ENCODE peak calls at places on chromosomes 11 and 22, in seven cellular contexts. One of them, this sample, is unnamed. For H3K4me1, the result is how much of the 10 kb centered on the place peaks cover.

GRCh38 chr11:121841487-121842167 is 274.4 kb downstream of the BLID start:
- DNase-seq in GM23338: peak
- DNase-seq in adrenal gland: no peak
- DNase-seq in esophagus squamous epithelium: no peak
- DNase-seq in pancreas: no peak
- DNase-seq in thoracic aorta: no peak
- DNase-seq in endothelial cell of umbilical vein: peak
- DNase-seq in this sample: no peak

GRCh38 chr11:121615506-121615905 is 162.7 kb upstream of the SORL1-AS1 start:
- DNase-seq in esophagus squamous epithelium: no peak
- DNase-seq in endothelial cell of umbilical vein: no peak
- DNase-seq in pancreas: no peak
- DNase-seq in GM23338: no peak
- DNase-seq in thoracic aorta: no peak
- DNase-seq in adrenal gland: no peak
- DNase-seq in this sample: no peak

GRCh38 chr11:7495997-7496545 is 10.8 kb downstream of the OLFML1 start:
- DNase-seq in thoracic aorta: no peak
- DNase-seq in esophagus squamous epithelium: no peak
- DNase-seq in adrenal gland: no peak
- DNase-seq in endothelial cell of umbilical vein: no peak
- DNase-seq in GM23338: no peak
- DNase-seq in pancreas: no peak
- DNase-seq in this sample: no peak

GRCh38 chr22:46484861-46485595 is 52.4 kb downstream of the CELSR1 start:
- DNase-seq in thoracic aorta: no peak
- DNase-seq in pancreas: no peak
- DNase-seq in GM23338: no peak
- DNase-seq in esophagus squamous epithelium: no peak
- DNase-seq in adrenal gland: no peak
- DNase-seq in endothelial cell of umbilical vein: no peak
- DNase-seq in this sample: no peak

GRCh38 chr11:120554771-120555432 is 43.4 kb downstream of the GRIK4 start:
- DNase-seq in pancreas: no peak
- DNase-seq in GM23338: peak
- DNase-seq in endothelial cell of umbilical vein: peak
- DNase-seq in adrenal gland: no peak
- DNase-seq in thoracic aorta: no peak
- DNase-seq in esophagus squamous epithelium: no peak
- DNase-seq in this sample: no peak

GRCh38 chr11:10358696-10359095 is 53.8 kb downstream of the ADM start:
- DNase-seq in pancreas: no peak
- DNase-seq in GM23338: no peak
- DNase-seq in thoracic aorta: no peak
- DNase-seq in adrenal gland: no peak
- DNase-seq in esophagus squamous epithelium: no peak
- DNase-seq in endothelial cell of umbilical vein: no peak
- DNase-seq in this sample: no peak

GRCh38 chr11:120839846-120840402 is 184.0 kb upstream of the TBCEL start:
- DNase-seq in pancreas: no peak
- DNase-seq in GM23338: no peak
- DNase-seq in esophagus squamous epithelium: no peak
- DNase-seq in adrenal gland: no peak
- DNase-seq in endothelial cell of umbilical vein: no peak
- DNase-seq in thoracic aorta: no peak
- DNase-seq in this sample: no peak

GRCh38 chr11:2526808-2527381 is 82.1 kb downstream of the KCNQ1 start:
- DNase-seq in GM23338: peak
- DNase-seq in esophagus squamous epithelium: no peak
- DNase-seq in pancreas: peak
- DNase-seq in thoracic aorta: no peak
- DNase-seq in endothelial cell of umbilical vein: no peak
- DNase-seq in adrenal gland: peak
- DNase-seq in this sample: no peak

GRCh38 chr11:103936059-103936458 is 100.4 kb upstream of the DDI1 start:
- DNase-seq in endothelial cell of umbilical vein: no peak
- DNase-seq in esophagus squamous epithelium: no peak
- DNase-seq in adrenal gland: no peak
- DNase-seq in pancreas: no peak
- DNase-seq in thoracic aorta: no peak
- DNase-seq in GM23338: no peak
- DNase-seq in this sample: no peak

GRCh38 chr11:64449381-64450167 is 90.6 kb downstream of the RPS6KA4 start:
- DNase-seq in pancreas: peak
- DNase-seq in esophagus squamous epithelium: no peak
- DNase-seq in thoracic aorta: no peak
- DNase-seq in endothelial cell of umbilical vein: peak
- DNase-seq in adrenal gland: peak
- DNase-seq in GM23338: peak
- DNase-seq in this sample: peak

GRCh38 chr11:45383229-45383628 is 97.1 kb upstream of the SYT13 start:
- DNase-seq in GM23338: no peak
- DNase-seq in endothelial cell of umbilical vein: no peak
- DNase-seq in esophagus squamous epithelium: no peak
- DNase-seq in adrenal gland: no peak
- DNase-seq in thoracic aorta: no peak
- DNase-seq in pancreas: no peak
- DNase-seq in this sample: no peak
- H3K4me3 ChIP-seq in GM23338: no peak
- H3K4me3 ChIP-seq in endothelial cell of umbilical vein: no peak
- H3K4me3 ChIP-seq in esophagus squamous epithelium: no peak
- H3K4me3 ChIP-seq in adrenal gland: no peak
- H3K4me3 ChIP-seq in thoracic aorta: no peak
- H3K4me3 ChIP-seq in pancreas: no peak
- H3K4me3 ChIP-seq in this sample: no peak

GRCh38 chr11:66413167-66413566 is 7.7 kb upstream of the NPAS4 start:
- DNase-seq in thoracic aorta: no peak
- DNase-seq in endothelial cell of umbilical vein: no peak
- DNase-seq in esophagus squamous epithelium: no peak
- DNase-seq in GM23338: no peak
- DNase-seq in pancreas: no peak
- DNase-seq in adrenal gland: no peak
- DNase-seq in this sample: no peak

GRCh38 chr11:66414120-66414934 is 6.5 kb upstream of the NPAS4 start:
- DNase-seq in pancreas: no peak
- DNase-seq in endothelial cell of umbilical vein: no peak
- DNase-seq in GM23338: peak
- DNase-seq in esophagus squamous epithelium: no peak
- DNase-seq in thoracic aorta: no peak
- DNase-seq in adrenal gland: no peak
- DNase-seq in this sample: no peak

GRCh38 chr11:66418168-66418985 is 2.5 kb upstream of the NPAS4 start:
- DNase-seq in pancreas: no peak
- DNase-seq in GM23338: peak
- DNase-seq in adrenal gland: peak
- DNase-seq in thoracic aorta: peak
- DNase-seq in endothelial cell of umbilical vein: peak
- DNase-seq in esophagus squamous epithelium: no peak
- DNase-seq in this sample: no peak

GRCh38 chr11:66417000-66417399 is 3.8 kb upstream of the NPAS4 start:
- DNase-seq in esophagus squamous epithelium: no peak
- DNase-seq in GM23338: peak
- DNase-seq in thoracic aorta: no peak
- DNase-seq in pancreas: no peak
- DNase-seq in adrenal gland: no peak
- DNase-seq in endothelial cell of umbilical vein: no peak
- DNase-seq in this sample: no peak

GRCh38 chr11:66415423-66415822 is 5.4 kb upstream of the NPAS4 start:
- DNase-seq in adrenal gland: no peak
- DNase-seq in GM23338: no peak
- DNase-seq in endothelial cell of umbilical vein: no peak
- DNase-seq in pancreas: no peak
- DNase-seq in esophagus squamous epithelium: no peak
- DNase-seq in thoracic aorta: no peak
- DNase-seq in this sample: no peak
- H3K4me1 ChIP-seq in adrenal gland: under half
- H3K4me1 ChIP-seq in GM23338: half or more
- H3K4me1 ChIP-seq in endothelial cell of umbilical vein: under half
- H3K4me1 ChIP-seq in pancreas: under half
- H3K4me1 ChIP-seq in esophagus squamous epithelium: under half
- H3K4me1 ChIP-seq in thoracic aorta: under half
- H3K4me1 ChIP-seq in this sample: under half

GRCh38 chr22:31341386-31342088 is 4.6 kb downstream of the PATZ1 start:
- DNase-seq in adrenal gland: no peak
- DNase-seq in pancreas: peak
- DNase-seq in GM23338: no peak
- DNase-seq in endothelial cell of umbilical vein: no peak
- DNase-seq in esophagus squamous epithelium: no peak
- DNase-seq in thoracic aorta: no peak
- DNase-seq in this sample: no peak

GRCh38 chr22:31343235-31344191 is 2.6 kb downstream of the PATZ1 start:
- DNase-seq in pancreas: peak
- DNase-seq in GM23338: peak
- DNase-seq in esophagus squamous epithelium: no peak
- DNase-seq in adrenal gland: no peak
- DNase-seq in endothelial cell of umbilical vein: peak
- DNase-seq in thoracic aorta: no peak
- DNase-seq in this sample: peak

GRCh38 chr22:31344369-31345330 is 1.5 kb downstream of the PATZ1 start:
- DNase-seq in pancreas: peak
- DNase-seq in adrenal gland: no peak
- DNase-seq in esophagus squamous epithelium: no peak
- DNase-seq in thoracic aorta: no peak
- DNase-seq in GM23338: peak
- DNase-seq in endothelial cell of umbilical vein: peak
- DNase-seq in this sample: peak

GRCh38 chr22:31340765-31341247 is 5.3 kb downstream of the PATZ1 start:
- DNase-seq in GM23338: no peak
- DNase-seq in adrenal gland: no peak
- DNase-seq in esophagus squamous epithelium: no peak
- DNase-seq in pancreas: no peak
- DNase-seq in thoracic aorta: no peak
- DNase-seq in endothelial cell of umbilical vein: no peak
- DNase-seq in this sample: no peak

GRCh38 chr22:31342389-31343125 is 3.6 kb downstream of the PATZ1 start:
- DNase-seq in GM23338: peak
- DNase-seq in thoracic aorta: no peak
- DNase-seq in esophagus squamous epithelium: no peak
- DNase-seq in pancreas: peak
- DNase-seq in endothelial cell of umbilical vein: no peak
- DNase-seq in adrenal gland: no peak
- DNase-seq in this sample: no peak
- H3K27ac ChIP-seq in GM23338: peak
- H3K27ac ChIP-seq in thoracic aorta: peak
- H3K27ac ChIP-seq in esophagus squamous epithelium: peak
- H3K27ac ChIP-seq in pancreas: peak
- H3K27ac ChIP-seq in endothelial cell of umbilical vein: no peak
- H3K27ac ChIP-seq in adrenal gland: no peak
- H3K27ac ChIP-seq in this sample: peak

GRCh38 chr22:43996170-43996980 is 27.7 kb upstream of the PARVB start:
- DNase-seq in GM23338: no peak
- DNase-seq in thoracic aorta: no peak
- DNase-seq in esophagus squamous epithelium: peak
- DNase-seq in endothelial cell of umbilical vein: peak
- DNase-seq in adrenal gland: no peak
- DNase-seq in pancreas: no peak
- DNase-seq in this sample: peak
- H3K4me3 ChIP-seq in GM23338: no peak
- H3K4me3 ChIP-seq in thoracic aorta: peak
- H3K4me3 ChIP-seq in esophagus squamous epithelium: peak
- H3K4me3 ChIP-seq in endothelial cell of umbilical vein: no peak
- H3K4me3 ChIP-seq in adrenal gland: no peak
- H3K4me3 ChIP-seq in pancreas: no peak
- H3K4me3 ChIP-seq in this sample: peak